ENCODE peak calls at places on chromosomes 16 and 17, in eight cellular contexts. L, X, M, V, O, G, F and P are unnamed samples.

GRCh38 chr17:49741692-49742076 is 22.2 kb downstream of the FAM117A start:
- DNase-seq in V (no peak), G (no peak), M (no peak), L (no peak), X (no peak), F (no peak), O (no peak), P (no peak)

GRCh38 chr17:30137158-30137557 is 20.5 kb downstream of the NSRP1 start:
- DNase-seq in L (no peak), X (no peak), M (no peak), F (no peak), V (no peak), O (no peak), G (no peak), P (no peak)

GRCh38 chr16:14562691-14563491 is 67.2 kb downstream of the PARN start:
- DNase-seq in O (no peak), V (no peak), L (no peak), M (peak; percentile 65), G (peak; percentile 37), F (peak; percentile 26), X (no peak), P (no peak)

GRCh38 chr17:48037036-48037881 is at the start of gene COPZ2:
- DNase-seq in F (peak; percentile 44), G (peak; percentile 59), L (peak; percentile 69), V (peak; percentile 75), O (no peak), X (peak; percentile 60), M (peak; percentile 54), P (peak; percentile 74)

GRCh38 chr17:66716236-66717026 is 118.5 kb upstream of the CACNG5 start:
- DNase-seq in F (peak; percentile 21), L (peak; percentile 36), V (no peak), O (no peak), X (no peak), M (peak; percentile 35), G (no peak), P (no peak)

GRCh38 chr17:59963738-59964454 is 644 bp downstream of the RNFT1 start:
- DNase-seq in V (peak; percentile 29), F (peak; percentile 69), M (peak; percentile 63), X (peak; percentile 54), L (no peak), G (peak; percentile 64), O (peak; percentile 37), P (peak; percentile 66)

GRCh38 chr17:44324092-44324570 is 492 bp downstream of the SLC25A39 start:
- DNase-seq in G (no peak), V (no peak), O (no peak), X (peak; percentile 35), F (no peak), L (no peak), M (peak; percentile 27), P (peak; percentile 44)

GRCh38 chr16:75250089-75250808 is 1.2 kb downstream of the BCAR1 start:
- DNase-seq in G (no peak), V (peak; percentile 64), M (peak; percentile 80), X (no peak), F (no peak), O (no peak), L (no peak), P (no peak)

GRCh38 chr17:49996495-49997255 is 1.7 kb upstream of the DLX3 start:
- DNase-seq in X (peak; percentile 41), M (peak; percentile 50), F (peak; percentile 12), L (peak; percentile 77), G (peak; percentile 29), V (peak; percentile 68), O (peak; percentile 45), P (peak; percentile 82)

GRCh38 chr16:86378128-86378527 is 132.2 kb upstream of the FOXF1 start:
- DNase-seq in X (no peak), O (no peak), L (no peak), F (no peak), G (no peak), V (no peak), M (no peak), P (no peak)

GRCh38 chr16:14309001-14309886 is 238.1 kb downstream of the MRTFB start:
- DNase-seq in F (peak; percentile 39), L (peak; percentile 82), X (peak; percentile 88), V (no peak), O (peak; percentile 94), M (no peak), G (peak; percentile 14), P (peak; percentile 59)

GRCh38 chr16:841455-842060 is 41.0 kb upstream of the GNG13 start:
- DNase-seq in F (no peak), O (no peak), L (no peak), M (no peak), V (no peak), X (no peak), G (no peak), P (no peak)
- TF ChIP-seq CTCF in F (no peak), O (no peak), L (no peak), M (no peak), V (no peak), X (no peak), G (no peak), P (no peak)

GRCh38 chr16:52016387-52016786 is 530.6 kb downstream of the TOX3 start:
- DNase-seq in F (no peak), L (no peak), M (no peak), O (no peak), G (no peak), V (no peak), X (no peak), P (no peak)

DNA sequence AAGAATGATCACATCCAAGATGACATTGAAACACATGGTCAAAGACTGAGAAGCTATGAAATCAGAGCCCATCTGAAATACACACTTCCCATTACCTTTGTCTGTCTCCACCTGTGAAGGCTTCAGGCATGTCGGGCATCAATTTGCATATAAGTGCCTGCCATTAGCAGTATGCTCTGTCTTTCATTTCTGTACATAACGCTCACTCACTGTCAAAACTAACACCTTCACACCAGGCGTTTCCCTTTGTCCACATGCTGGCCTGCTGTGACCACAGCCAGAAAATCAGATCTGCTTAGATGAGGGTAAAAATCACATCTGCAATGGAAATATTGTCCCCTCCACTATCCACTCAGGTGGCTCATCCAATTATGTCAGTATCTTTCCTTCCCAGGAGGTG is 524.8 kb downstream of the TOX3 start:
- DNase-seq in V (no peak), X (no peak), O (no peak), F (no peak), M (no peak), G (no peak), L (no peak), P (no peak)
- TF ChIP-seq CTCF in V (no peak), X (no peak), O (no peak), F (no peak), M (no peak), G (no peak), L (no peak), P (no peak)

GRCh38 chr17:80894726-80895125 is 96.9 kb upstream of the CHMP6 start:
- DNase-seq in L (no peak), V (no peak), O (no peak), G (no peak), F (no peak), X (no peak), M (no peak), P (no peak)

GRCh38 chr17:80893604-80894438 is 97.8 kb upstream of the CHMP6 start:
- DNase-seq in F (no peak), M (no peak), X (no peak), L (no peak), G (no peak), V (no peak), O (no peak), P (no peak)

GRCh38 chr17:80892900-80893603 is 98.6 kb upstream of the CHMP6 start:
- DNase-seq in L (no peak), V (no peak), O (peak; percentile 61), M (no peak), F (peak; percentile 79), G (peak; percentile 65), X (no peak), P (no peak)

GRCh38 chr17:80895366-80895765 is 96.3 kb upstream of the CHMP6 start:
- DNase-seq in X (no peak), F (no peak), G (no peak), V (no peak), M (no peak), O (no peak), L (no peak), P (no peak)

GRCh38 chr17:80894439-80894721 is 97.3 kb upstream of the CHMP6 start:
- DNase-seq in V (no peak), O (no peak), G (no peak), X (no peak), M (no peak), F (no peak), L (no peak), P (no peak)
- TF ChIP-seq CTCF in V (no peak), O (no peak), G (peak; percentile 11), X (peak; percentile 2), M (no peak), F (peak; percentile 4), L (peak; percentile 37), P (no peak)

GRCh38 chr16:72500545-72500944 is 328.6 kb upstream of the PMFBP1 start:
- DNase-seq in G (no peak), V (no peak), M (no peak), O (no peak), F (no peak), L (no peak), X (no peak), P (no peak)
- TF ChIP-seq CTCF in G (no peak), V (no peak), M (no peak), O (no peak), F (no peak), L (no peak), X (no peak), P (no peak)

GRCh38 chr17:14468858-14469257 is 168.0 kb downstream of the HS3ST3B1 start:
- DNase-seq in F (no peak), L (no peak), X (no peak), V (no peak), G (no peak), M (no peak), O (no peak), P (no peak)
- TF ChIP-seq CTCF in F (no peak), L (no peak), X (no peak), V (no peak), G (no peak), M (no peak), O (no peak), P (no peak)

GRCh38 chr17:61409301-61410099 is 9.9 kb downstream of the TBX2 start:
- DNase-seq in G (peak; percentile 69), F (peak; percentile 78), L (peak; percentile 62), O (no peak), V (peak; percentile 74), M (peak; percentile 48), X (peak; percentile 58), P (peak; percentile 83)

GRCh38 chr17:61411114-61411943 is 11.7 kb downstream of the TBX2 start:
- DNase-seq in O (peak; percentile 52), X (no peak), M (peak; percentile 44), V (peak; percentile 70), F (peak; percentile 74), G (peak; percentile 76), L (peak; percentile 85), P (peak; percentile 69)

GRCh38 chr17:61410100-61410551 is 10.5 kb downstream of the TBX2 start:
- DNase-seq in X (no peak), G (no peak), V (no peak), F (no peak), O (no peak), L (peak; percentile 36), M (no peak), P (peak; percentile 30)

GRCh38 chr17:61411944-61412859 is 12.6 kb downstream of the TBX2 start:
- DNase-seq in O (peak; percentile 63), V (peak; percentile 89), F (peak; percentile 75), G (peak; percentile 84), X (peak; percentile 57), M (peak; percentile 82), L (peak; percentile 89), P (peak; percentile 96)

GRCh38 chr17:61410555-61411089 is 11.0 kb downstream of the TBX2 start:
- DNase-seq in V (peak; percentile 87), O (no peak), L (peak; percentile 93), M (peak; percentile 82), X (peak; percentile 57), G (peak; percentile 84), F (peak; percentile 86), P (peak; percentile 75)
- TF ChIP-seq CTCF in V (peak; percentile 48), O (peak; percentile 29), L (peak; percentile 66), M (peak; percentile 37), X (peak; percentile 37), G (peak; percentile 51), F (peak; percentile 70), P (peak; percentile 30)